ENCODE peak calls at places on chromosome 6, in eight cellular contexts. C is activated CD4-positive, alpha-beta T cell treated with anti-CD3 and anti-CD28 coated beads, Interleukin-2, amount 50 U/mL, for 48 hours; O is retinal pigment epithelial cell; X is activated naive CD8-positive, alpha-beta T cell treated with anti-CD3 and anti-CD28 coated beads for 36 hours; D is renal cortical epithelial cell; R is AG09319; N is A549; E is sciatic nerve. B is an unnamed sample.

GRCh38 chr6:137387365-137387764 is 106.8 kb downstream of the OLIG3 start:
- DNase-seq in X (no peak), D (no peak), C (no peak), E (no peak), N (no peak), R (no peak), O (no peak), B (no peak)

GRCh38 chr6:159819932-159820640 is 20.0 kb downstream of the PNLDC1 start:
- DNase-seq in X (peak), N (no peak), R (no peak), C (peak), O (no peak), D (no peak), E (peak), B (no peak)

GRCh38 chr6:106918128-106918527 is 56.4 kb downstream of the CD24 start:
- DNase-seq in R (no peak), C (no peak), O (no peak), E (no peak), X (no peak), N (no peak), D (no peak), B (no peak)

GRCh38 chr6:157592566-157592965 is 211.6 kb downstream of the ZDHHC14 start:
- DNase-seq in O (no peak), R (no peak), D (no peak), E (no peak), N (no peak), X (no peak), C (no peak), B (no peak)

GRCh38 chr6:67353861-67354260 is 1281.2 kb upstream of the ADGRB3 start:
- DNase-seq in D (no peak), C (no peak), N (no peak), X (no peak), R (no peak), E (no peak), O (peak), B (no peak)

GRCh38 chr6:29559524-29560287 is at the start of gene UBD:
- DNase-seq in D (no peak), N (no peak), E (no peak), O (no peak), R (no peak), X (no peak), C (no peak), B (no peak)

GRCh38 chr6:68728580-68728979 is 93.5 kb downstream of the ADGRB3 start:
- DNase-seq in R (no peak), C (no peak), D (no peak), O (no peak), E (no peak), N (no peak), X (no peak), B (no peak)

GRCh38 chr6:79064635-79065034 is 13.4 kb downstream of the PHIP start:
- DNase-seq in O (no peak), E (no peak), N (no peak), R (no peak), X (no peak), D (no peak), C (no peak), B (no peak)

GRCh38 chr6:110233769-110234374 is 53.6 kb downstream of the CDC40 start:
- DNase-seq in R (no peak), O (no peak), C (no peak), D (peak), N (no peak), E (no peak), X (no peak), B (no peak)

GRCh38 chr6:152976749-152977148 is 6.1 kb downstream of the FBXO5 start:
- DNase-seq in X (no peak), N (no peak), R (no peak), E (no peak), D (no peak), O (no peak), C (no peak), B (no peak)

GRCh38 chr6:6635869-6636268 is 47.3 kb downstream of the LY86 start:
- DNase-seq in C (no peak), O (no peak), D (no peak), R (no peak), N (no peak), X (no peak), E (no peak), B (no peak)

GRCh38 chr6:150492941-150493340 is 106.7 kb upstream of the PLEKHG1 start:
- DNase-seq in O (peak), C (no peak), N (no peak), X (no peak), R (no peak), E (no peak), D (peak), B (peak)

GRCh38 chr6:79605968-79606764 is 25.0 kb upstream of the SH3BGRL2 start:
- DNase-seq in C (no peak), D (no peak), N (peak), E (no peak), O (no peak), R (no peak), X (no peak), B (no peak)

GRCh38 chr6:6515691-6516607 is 72.6 kb upstream of the LY86 start:
- DNase-seq in D (no peak), O (no peak), N (no peak), X (peak), R (no peak), E (no peak), C (peak), B (no peak)

GRCh38 chr6:2990179-2990931 is 9.3 kb upstream of the NQO2 start:
- DNase-seq in C (peak), X (no peak), O (no peak), E (peak), D (peak), N (no peak), R (no peak), B (no peak)

GRCh38 chr6:145380186-145380585 is 355.1 kb downstream of the EPM2A start:
- DNase-seq in E (no peak), C (no peak), N (no peak), D (no peak), R (no peak), X (no peak), O (no peak), B (no peak)

GRCh38 chr6:17741507-17741906 is 34.8 kb upstream of the NUP153 start:
- DNase-seq in E (no peak), D (no peak), O (no peak), N (no peak), X (no peak), C (no peak), R (no peak), B (no peak)

GRCh38 chr6:127266892-127267741 is 453 bp downstream of the RNF146 start:
- DNase-seq in E (peak), O (no peak), D (no peak), X (peak), R (peak), N (peak), C (peak), B (peak)